ENCODE peak calls at places on chromosome X, in six cellular contexts. O is GM12891, D is H1, Z is K562, N is HepG2, L is GM12878. C is an unnamed sample.

GRCh38 chrX:96551320-96551872 is 133.2 kb upstream of the DIAPH2 start:
- DNase-seq in Z (no peak), N (no peak), O (no peak), L (no peak), D (no peak), C (no peak)

GRCh38 chrX:114976321-114976720 is 41.1 kb downstream of the IL13RA2 start:
- DNase-seq in O (no peak), D (no peak), N (no peak), Z (no peak), L (no peak), C (no peak)

GRCh38 chrX:151488677-151489076 is 74.8 kb upstream of the PASD1 start:
- DNase-seq in O (no peak), Z (peak; percentile 30), L (no peak), N (peak; percentile 3), D (peak; percentile 43), C (peak; percentile 10)

GRCh38 chrX:25144043-25144940 is 128.5 kb upstream of the ARX start:
- DNase-seq in L (no peak), N (peak; percentile 10), Z (peak; percentile 52), O (no peak), D (peak; percentile 60), C (no peak)

GRCh38 chrX:152843852-152844251 is 13.0 kb downstream of the NSDHL start:
- DNase-seq in O (no peak), D (no peak), Z (peak; percentile 33), L (no peak), N (no peak), C (no peak)

GRCh38 chrX:45070116-45071007 is 130.3 kb downstream of the DIPK2B start:
- DNase-seq in O (no peak), Z (peak; percentile 16), L (peak; percentile 45), N (peak; percentile 12), D (no peak), C (no peak)

GRCh38 chrX:117196481-117196880 is 733.7 kb upstream of the CT83 start:
- DNase-seq in N (no peak), O (no peak), L (no peak), Z (no peak), D (peak; percentile 39), C (no peak)

GRCh38 chrX:46965125-46965758 is 53.0 kb downstream of the JADE3 start:
- DNase-seq in Z (no peak), O (no peak), L (no peak), D (no peak), N (no peak), C (no peak)

GRCh38 chrX:68880846-68881513 is 52.2 kb downstream of the EFNB1 start:
- DNase-seq in N (no peak), L (no peak), O (no peak), D (no peak), Z (no peak), C (no peak)

GRCh38 chrX:50430917-50431316 is 39.7 kb downstream of the DGKK start:
- DNase-seq in N (peak; percentile 41), O (no peak), D (no peak), L (no peak), Z (no peak), C (no peak)

GRCh38 chrX:74535211-74535621 is 79.2 kb downstream of the RLIM start:
- DNase-seq in O (no peak), D (no peak), L (no peak), Z (peak; percentile 9), N (peak; percentile 16), C (no peak)

GRCh38 chrX:71532078-71532752 is 689 bp upstream of the OGT start:
- DNase-seq in Z (no peak), N (no peak), D (no peak), L (no peak), O (no peak), C (no peak)

GRCh38 chrX:153974003-153974725 is 1.6 kb downstream of the TMEM187 start:
- DNase-seq in L (no peak), Z (no peak), D (no peak), O (no peak), N (no peak), C (no peak)

GRCh38 chrX:73851014-73852009 is 288.3 kb downstream of the CHIC1 start:
- DNase-seq in O (no peak), D (no peak), N (no peak), Z (peak; percentile 26), L (peak; percentile 90), C (peak; percentile 28)

GRCh38 chrX:136797787-136798186 is 17.1 kb upstream of the ARHGEF6 start:
- DNase-seq in Z (no peak), O (no peak), D (no peak), N (no peak), L (no peak), C (no peak)

GRCh38 chrX:70092247-70092646 is 30.0 kb downstream of the OTUD6A start:
- DNase-seq in N (no peak), Z (no peak), O (no peak), D (no peak), L (no peak), C (no peak)

GRCh38 chrX:87664381-87664780 is 146.8 kb downstream of the KLHL4 start:
- DNase-seq in D (no peak), O (no peak), L (no peak), N (no peak), Z (no peak), C (no peak)

GRCh38 chrX:27966955-27967354 is 14.3 kb downstream of the DCAF8L1 start:
- DNase-seq in L (no peak), O (no peak), N (no peak), D (no peak), Z (no peak), C (no peak)

GRCh38 chrX:6053126-6053625 is 175.5 kb downstream of the NLGN4X start:
- DNase-seq in L (no peak), O (no peak), D (no peak), Z (no peak), N (no peak), C (no peak)
- TF ChIP-seq TAF1 in L (no peak), O (no peak), D (no peak), Z (no peak), N (no peak), C (no peak)

GRCh38 chrX:26562156-26562555 is 346.2 kb downstream of the MAGEB5 start:
- DNase-seq in D (no peak), O (no peak), Z (no peak), N (no peak), L (no peak), C (no peak)
- TF ChIP-seq POLR2A in D (no peak), O (no peak), Z (no peak), N (no peak), L (no peak), C (no peak)

GRCh38 chrX:9343971-9344370 is 120.9 kb upstream of the TBL1X start:
- DNase-seq in O (no peak), N (no peak), Z (peak; percentile 16), L (no peak), D (no peak), C (no peak)

GRCh38 chrX:9339603-9340569 is 125.0 kb upstream of the TBL1X start:
- DNase-seq in L (no peak), O (no peak), N (no peak), D (no peak), Z (no peak), C (no peak)

GRCh38 chrX:9341305-9342201 is 123.3 kb upstream of the TBL1X start:
- DNase-seq in Z (peak; percentile 57), L (peak; percentile 53), O (peak; percentile 44), N (no peak), D (no peak), C (no peak)

GRCh38 chrX:9340619-9341304 is 124.1 kb upstream of the TBL1X start:
- DNase-seq in L (peak; percentile 5), D (no peak), O (no peak), N (no peak), Z (no peak), C (no peak)

DNA sequence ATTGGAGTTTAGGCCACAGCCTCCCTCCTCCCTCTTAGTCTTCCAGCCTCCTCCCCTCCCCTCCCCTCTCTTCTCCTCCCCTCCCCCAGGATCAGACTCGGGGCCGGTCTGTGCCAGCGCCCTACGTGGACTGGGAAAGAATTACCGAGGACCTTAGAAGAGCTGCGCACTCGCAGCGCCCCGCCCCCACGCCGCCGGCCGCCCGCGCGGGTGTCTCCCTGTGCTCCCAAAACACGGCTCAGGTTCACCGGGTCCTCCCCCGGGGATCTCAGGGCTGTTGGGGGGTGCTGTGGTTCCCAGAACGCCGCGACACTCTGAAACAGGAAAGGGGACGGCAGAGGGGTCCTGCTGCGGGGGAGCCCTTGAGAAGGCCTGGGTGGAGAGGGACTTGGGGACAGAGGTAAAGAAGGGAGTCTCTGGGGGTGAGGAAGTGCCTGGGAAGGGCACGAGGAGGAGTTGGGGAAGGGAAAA is 122.2 kb upstream of the TBL1X start:
- DNase-seq in D (peak; percentile 77), Z (peak; percentile 89), L (no peak), O (no peak), N (peak; percentile 29), C (no peak)
- TF ChIP-seq TAF1 in D (no peak), Z (peak; percentile 34), L (no peak), O (no peak), N (no peak), C (no peak)

GRCh38 chrX:1292581-1293310 is 24.1 kb downstream of the CSF2RA start:
- DNase-seq in L (no peak), D (no peak), Z (no peak), N (no peak), O (no peak), C (no peak)
- TF ChIP-seq POLR2A in L (no peak), D (no peak), Z (no peak), N (no peak), O (no peak), C (no peak)

DNA sequence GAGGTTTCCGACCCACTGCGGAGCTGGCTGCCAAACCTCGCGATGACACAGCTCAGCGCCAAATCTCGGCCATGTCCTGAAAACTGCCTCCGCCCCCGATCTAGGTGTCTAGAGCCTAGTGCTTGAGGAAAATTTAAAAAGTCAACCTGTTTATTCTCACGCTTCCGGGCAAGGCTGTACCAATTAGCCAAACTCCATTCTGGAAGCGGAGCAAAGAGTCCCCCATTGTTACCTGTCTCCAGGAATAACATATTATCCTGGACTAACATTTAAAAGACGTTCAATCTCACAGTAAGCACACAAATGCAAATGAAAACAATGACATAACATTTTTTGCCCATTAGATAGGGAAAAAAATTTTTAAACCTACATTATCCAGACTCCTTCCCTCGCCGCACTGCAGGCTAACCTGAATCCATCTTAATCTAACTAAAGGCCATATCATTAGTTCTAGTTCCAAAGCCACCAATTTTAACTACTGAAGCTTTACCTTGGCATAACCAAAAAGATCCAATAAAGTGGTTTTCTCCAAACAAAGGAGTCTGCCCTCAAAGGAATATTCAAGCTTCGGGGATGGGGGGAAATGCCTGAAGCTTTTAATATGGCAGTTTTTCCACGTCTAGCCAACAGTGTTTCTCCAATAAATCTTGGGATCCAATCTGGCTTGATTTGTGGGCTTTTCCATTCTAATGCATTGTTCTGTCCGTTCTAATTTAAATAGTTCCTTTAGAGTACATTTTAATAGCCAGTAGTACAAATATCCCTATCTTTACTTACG is 1.9 kb downstream of the HUWE1 start:
- DNase-seq in L (no peak), Z (no peak), D (no peak), N (no peak), O (no peak), C (no peak)
- TF ChIP-seq TAF1 in L (peak; percentile 24), Z (no peak), D (no peak), N (no peak), O (no peak), C (no peak)

GRCh38 chrX:65534450-65535292 is at the start of gene LAS1L:
- DNase-seq in L (peak; percentile 91), D (peak; percentile 82), N (peak; percentile 89), Z (peak; percentile 98), O (peak; percentile 69), C (peak; percentile 71)
- TF ChIP-seq POLR2A in L (peak; percentile 94), D (peak; percentile 72), N (peak; percentile 67), Z (peak; percentile 90), O (peak; percentile 77), C (peak; percentile 84)

GRCh38 chrX:40544343-40545250 is 36.2 kb upstream of the ATP6AP2 start:
- DNase-seq in O (no peak), Z (peak; percentile 52), N (peak; percentile 16), D (no peak), L (no peak), C (no peak)
- TF ChIP-seq TAF1 in O (no peak), Z (no peak), N (no peak), D (no peak), L (no peak), C (no peak)

GRCh38 chrX:40175416-40176255 is 77.9 kb upstream of the BCOR start:
- DNase-seq in Z (peak; percentile 44), D (peak; percentile 56), O (no peak), N (peak; percentile 47), L (no peak), C (no peak)
- TF ChIP-seq POLR2A in Z (peak; percentile 75), D (peak; percentile 5), O (no peak), N (peak; percentile 19), L (peak; percentile 85), C (peak; percentile 78)